ENCODE peak calls at places on chromosomes 2 and 18, in eight cellular contexts. R, K, E, D, W, L, X and Q are unnamed samples.

GRCh38 chr2:19100570-19100969 is 257.9 kb downstream of the OSR1 start:
- DNase-seq in W (no peak), D (no peak), K (no peak), E (no peak), L (no peak), R (no peak), X (no peak), Q (no peak)

GRCh38 chr2:162085090-162085891 is 11.3 kb upstream of the DPP4 start:
- DNase-seq in D (no peak), K (no peak), X (no peak), R (no peak), L (no peak), W (no peak), E (no peak), Q (no peak)

GRCh38 chr2:26770986-26771586 is 7.0 kb downstream of the SLC35F6 start:
- DNase-seq in W (peak), D (no peak), K (peak), E (peak), R (no peak), L (peak), X (no peak), Q (peak)

GRCh38 chr18:27124196-27124595 is 60.9 kb downstream of the CHST9 start:
- DNase-seq in L (no peak), X (no peak), K (no peak), R (no peak), W (no peak), E (no peak), D (no peak), Q (no peak)

GRCh38 chr18:55753643-55754255 is 165.8 kb upstream of the TCF4 start:
- DNase-seq in X (no peak), D (no peak), R (no peak), L (no peak), W (no peak), K (no peak), E (no peak), Q (no peak)

GRCh38 chr2:74313497-74313896 is 29.7 kb downstream of the SLC4A5 start:
- DNase-seq in D (no peak), W (no peak), L (no peak), X (no peak), R (no peak), E (no peak), K (no peak), Q (no peak)

GRCh38 chr2:47735912-47736311 is 47.0 kb upstream of the MSH6 start:
- DNase-seq in K (no peak), D (no peak), R (no peak), E (no peak), X (no peak), W (no peak), L (no peak), Q (no peak)

GRCh38 chr2:200540793-200541192 is 14.8 kb downstream of the SGO2 start:
- DNase-seq in K (no peak), X (no peak), D (no peak), W (no peak), L (no peak), E (no peak), R (no peak), Q (no peak)

GRCh38 chr2:9112079-9112721 is 94.4 kb upstream of the ASAP2 start:
- DNase-seq in W (peak), L (no peak), R (no peak), K (peak), X (no peak), E (no peak), D (no peak), Q (peak)

GRCh38 chr2:62586981-62587380 is 81.0 kb upstream of the TMEM17 start:
- DNase-seq in W (no peak), K (no peak), E (no peak), R (no peak), D (no peak), L (no peak), X (no peak), Q (no peak)

GRCh38 chr2:222241054-222241453 is 57.7 kb downstream of the PAX3 start:
- DNase-seq in K (no peak), R (no peak), X (peak), D (no peak), L (no peak), W (no peak), E (no peak), Q (no peak)

GRCh38 chr2:39620067-39620466 is 45.6 kb upstream of the TMEM178A start:
- DNase-seq in K (peak), D (no peak), X (no peak), E (peak), R (no peak), L (no peak), W (peak), Q (no peak)

GRCh38 chr18:74896390-74896991 is 298.8 kb downstream of the ZNF407 start:
- DNase-seq in W (no peak), K (no peak), R (peak), X (no peak), D (no peak), L (no peak), E (peak), Q (peak)

GRCh38 chr18:11178951-11179549 is 29.7 kb upstream of the PIEZO2 start:
- DNase-seq in K (peak), R (no peak), D (no peak), W (peak), L (no peak), E (peak), X (no peak), Q (no peak)

GRCh38 chr2:190181066-190181681 is 118.6 kb upstream of the MSTN start:
- DNase-seq in L (no peak), W (no peak), X (peak), E (no peak), D (no peak), R (no peak), K (no peak), Q (no peak)

GRCh38 chr2:226286916-226287315 is 512.7 kb downstream of the IRS1 start:
- DNase-seq in L (no peak), E (no peak), K (no peak), D (no peak), W (no peak), X (no peak), R (no peak), Q (no peak)

GRCh38 chr18:25279556-25279955 is 72.4 kb downstream of the ZNF521 start:
- DNase-seq in E (no peak), D (no peak), L (no peak), R (no peak), X (no peak), W (no peak), K (no peak), Q (no peak)

GRCh38 chr2:126827371-126827770 is 71.3 kb upstream of the TEX51 start:
- DNase-seq in K (no peak), X (no peak), L (no peak), W (no peak), R (no peak), E (no peak), D (no peak), Q (no peak)

GRCh38 chr2:229665158-229665557 is 49.2 kb downstream of the DNER start:
- DNase-seq in W (no peak), D (no peak), E (no peak), X (no peak), R (no peak), K (no peak), L (no peak), Q (peak)

GRCh38 chr2:197248623-197249022 is 62.0 kb downstream of the ANKRD44 start:
- DNase-seq in K (no peak), L (no peak), R (no peak), W (no peak), X (no peak), D (no peak), E (peak), Q (no peak)

GRCh38 chr2:121017411-121017810 is 267.6 kb downstream of the TFCP2L1 start:
- DNase-seq in W (no peak), R (no peak), D (no peak), X (no peak), E (no peak), L (no peak), K (no peak), Q (no peak)

GRCh38 chr18:51275712-51276473 is 78.4 kb upstream of the MEX3C start:
- DNase-seq in X (peak), K (no peak), D (no peak), W (peak), L (no peak), R (no peak), E (peak), Q (no peak)

GRCh38 chr2:47272031-47272864 is 117.1 kb upstream of the STPG4 start:
- DNase-seq in E (peak), D (no peak), R (peak), X (no peak), L (peak), W (peak), K (peak), Q (peak)